ENCODE peak calls at places on chromosome 18, in nine cellular contexts. Y is activated CD4-positive, alpha-beta T cell treated with anti-CD3 and anti-CD28 coated beads, Interleukin-2, amount 50 U/mL, for 48 hours; B is HFFc6; C is foreskin fibroblast; L is endodermal cell; P is cardiac fibroblast; D is stimulated activated naive CD8-positive, alpha-beta T cell treated with anti-CD3 and anti-CD28 coated beads, Interleukin-15, Interleukin-2, amounts not matched to agents 100 U/mL and 50 U/mL, for 24 hours; M is GM12892; T is fibroblast of the aortic adventitia. A is an unnamed sample.

GRCh38 chr18:50128506-50129271 is 66.3 kb downstream of the MYO5B start:
- DNase-seq in Y (no peak), B (no peak), C (no peak), L (peak), P (no peak), D (no peak), M (no peak), T (no peak), A (no peak)

GRCh38 chr18:67302043-67302442 is 214.5 kb downstream of the DSEL start:
- DNase-seq in Y (no peak), B (no peak), C (no peak), L (no peak), P (peak), D (no peak), M (no peak), T (peak), A (no peak)

GRCh38 chr18:36640005-36640952 is 188.5 kb downstream of the TPGS2 start:
- DNase-seq in Y (no peak), B (no peak), C (no peak), L (no peak), P (no peak), D (no peak), M (no peak), T (peak), A (no peak)

GRCh38 chr18:79599503-79599931 is 80.1 kb upstream of the CTDP1 start:
- DNase-seq in Y (no peak), B (peak), C (peak), L (no peak), P (peak), D (no peak), M (no peak), T (no peak), A (no peak)

GRCh38 chr18:45777393-45777792 is 48.1 kb upstream of the SIGLEC15 start:
- DNase-seq in Y (no peak), B (peak), C (peak), L (no peak), P (peak), D (no peak), M (no peak), T (peak), A (peak)

GRCh38 chr18:63444567-63444966 is 22.3 kb upstream of the VPS4B start:
- DNase-seq in Y (no peak), B (peak), C (peak), L (no peak), P (peak), D (no peak), M (no peak), T (peak), A (peak)

GRCh38 chr18:76619342-76620315 is 124.6 kb upstream of the ZNF516 start:
- DNase-seq in Y (no peak), B (no peak), C (peak), L (peak), P (peak), D (peak), M (no peak), T (peak), A (no peak)

GRCh38 chr18:34956663-34957062 is 84.5 kb upstream of the MAPRE2 start:
- DNase-seq in Y (no peak), B (peak), C (no peak), L (no peak), P (no peak), D (no peak), M (no peak), T (no peak), A (no peak)

GRCh38 chr18:23585007-23585871 is 1.1 kb downstream of the NPC1 start:
- DNase-seq in Y (peak), B (peak), C (peak), L (peak), P (peak), D (peak), M (no peak), T (peak), A (no peak)

GRCh38 chr18:21735452-21736015 is 5.1 kb upstream of the MIB1 start:
- DNase-seq in Y (peak), B (peak), C (peak), L (peak), P (peak), D (no peak), M (no peak), T (peak), A (peak)

GRCh38 chr18:66558773-66559172 is 45.1 kb downstream of the CDH19 start:
- DNase-seq in Y (no peak), B (no peak), C (no peak), L (no peak), P (peak), D (no peak), M (no peak), T (no peak), A (no peak)

GRCh38 chr18:51908598-51908944 is 431.4 kb upstream of the DCC start:
- DNase-seq in Y (no peak), B (no peak), C (no peak), L (no peak), P (no peak), D (no peak), M (no peak), T (no peak), A (no peak)

GRCh38 chr18:10314111-10314510 is 140.3 kb upstream of the APCDD1 start:
- DNase-seq in Y (no peak), B (no peak), C (no peak), L (no peak), P (no peak), D (no peak), M (no peak), T (no peak), A (no peak)

GRCh38 chr18:44062345-44062744 is 618.3 kb upstream of the SETBP1 start:
- DNase-seq in Y (no peak), B (no peak), C (no peak), L (no peak), P (no peak), D (no peak), M (no peak), T (no peak), A (no peak)

GRCh38 chr18:38611036-38611964 is 1045.7 kb upstream of the CELF4 start:
- DNase-seq in Y (peak), B (no peak), C (no peak), L (no peak), P (no peak), D (peak), M (no peak), T (no peak), A (no peak)

GRCh38 chr18:74804677-74805076 is 207.0 kb downstream of the ZNF407 start:
- DNase-seq in Y (no peak), B (no peak), C (no peak), L (no peak), P (no peak), D (no peak), M (no peak), T (no peak), A (no peak)

GRCh38 chr18:12021596-12021995 is 40.3 kb downstream of the IMPA2 start:
- DNase-seq in Y (no peak), B (no peak), C (no peak), L (no peak), P (no peak), D (no peak), M (no peak), T (no peak), A (no peak)

GRCh38 chr18:48657446-48658120 is 118.8 kb downstream of the CTIF start:
- DNase-seq in Y (no peak), B (no peak), C (peak), L (no peak), P (peak), D (no peak), M (no peak), T (peak), A (no peak)

GRCh38 chr18:69839989-69840388 is 107.7 kb downstream of the CD226 start:
- DNase-seq in Y (no peak), B (no peak), C (no peak), L (no peak), P (no peak), D (no peak), M (no peak), T (no peak), A (no peak)

GRCh38 chr18:2910751-2911425 is 64.1 kb downstream of the EMILIN2 start:
- DNase-seq in Y (no peak), B (no peak), C (no peak), L (no peak), P (no peak), D (no peak), M (no peak), T (no peak), A (no peak)